ENCODE peak calls at places on chromosomes 4 and X, in five cellular contexts. U is nucleus accumbens, M is stomach, T is sciatic nerve, C is AG08395. H is an unnamed sample.
A peak's percentile ranks its signal among the peaks of the same experiment; 100 is the strongest.

GRCh38 chrX:45756562-45756961 is 555.9 kb upstream of the DIPK2B start:
- DNase-seq in T (no peak), M (no peak), U (no peak), C (no peak), H (no peak)

GRCh38 chr4:119118397-119118796 is 17.2 kb upstream of the MYOZ2 start:
- DNase-seq in M (no peak), U (no peak), C (no peak), T (no peak), H (no peak)

GRCh38 chr4:85762204-85762884 is 287.4 kb downstream of the ARHGAP24 start:
- DNase-seq in M (peak; percentile 36), U (no peak), T (no peak), C (peak; percentile 64), H (no peak)

GRCh38 chr4:153518637-153519384 is 52.7 kb downstream of the TMEM131L start:
- DNase-seq in C (no peak), M (peak; percentile 38), T (no peak), U (no peak), H (no peak)

GRCh38 chr4:77817304-77818076 is 1.7 kb downstream of the CNOT6L start:
- DNase-seq in C (no peak), U (no peak), M (no peak), T (no peak), H (no peak)

GRCh38 chr4:31199644-31200043 is 479.5 kb downstream of the PCDH7 start:
- DNase-seq in C (no peak), U (no peak), M (no peak), T (no peak), H (no peak)

GRCh38 chr4:147834480-147834879 is 102.6 kb downstream of the ARHGAP10 start:
- DNase-seq in U (no peak), M (no peak), C (no peak), T (no peak), H (no peak)

GRCh38 chrX:136179133-136179532 is 31.8 kb downstream of the FHL1 start:
- DNase-seq in M (no peak), C (no peak), T (no peak), U (no peak), H (no peak)

GRCh38 chr4:102247041-102247440 is 98.2 kb downstream of the SLC39A8 start:
- DNase-seq in M (no peak), T (no peak), U (no peak), C (no peak), H (no peak)

GRCh38 chr4:36349904-36350554 is 68.6 kb downstream of the DTHD1 start:
- DNase-seq in M (no peak), C (no peak), T (no peak), U (no peak), H (no peak)

GRCh38 chrX:49712577-49712976 is 16.8 kb upstream of the PAGE1 start:
- DNase-seq in M (no peak), C (no peak), U (no peak), T (no peak), H (no peak)

GRCh38 chrX:17758382-17758781 is 21.1 kb downstream of the SCML1 start:
- DNase-seq in C (no peak), U (no peak), M (no peak), T (no peak), H (no peak)

GRCh38 chrX:8607326-8607725 is 124.6 kb downstream of the ANOS1 start:
- DNase-seq in T (no peak), M (no peak), U (no peak), C (no peak), H (no peak)

GRCh38 chrX:9566150-9566621 is 101.3 kb downstream of the TBL1X start:
- DNase-seq in T (peak; percentile 67), M (peak; percentile 43), C (peak; percentile 70), U (no peak), H (peak; percentile 6)

GRCh38 chr4:114385195-114385985 is 213.2 kb upstream of the UGT8 start:
- DNase-seq in T (no peak), U (no peak), M (no peak), C (no peak), H (no peak)

GRCh38 chr4:56324011-56324610 is 63.2 kb downstream of the AASDH start:
- DNase-seq in U (no peak), C (no peak), T (no peak), M (no peak), H (no peak)

GRCh38 chrX:4622768-4623167 is 909.3 kb upstream of the PRKX start:
- DNase-seq in C (no peak), U (no peak), T (no peak), M (no peak), H (no peak)

GRCh38 chr4:6017030-6017429 is 1.2 kb downstream of the C4orf50 start:
- DNase-seq in U (no peak), T (no peak), C (no peak), M (no peak), H (no peak)

GRCh38 chr4:41132055-41132683 is 82.2 kb downstream of the APBB2 start:
- DNase-seq in T (no peak), U (no peak), C (no peak), M (peak; percentile 66), H (no peak)

GRCh38 chr4:69098470-69098869 is 2.2 kb downstream of the UGT2B7 start:
- DNase-seq in M (peak; percentile 29), T (no peak), U (no peak), C (no peak), H (no peak)

GRCh38 chr4:97498875-97499274 is 644.4 kb downstream of the STPG2 start:
- DNase-seq in M (no peak), T (no peak), C (no peak), U (no peak), H (no peak)

GRCh38 chr4:10207116-10207515 is 90.5 kb upstream of the WDR1 start:
- DNase-seq in C (peak; percentile 0), U (no peak), T (no peak), M (no peak), H (no peak)

GRCh38 chrX:54492340-54492739 is 3.7 kb downstream of the FGD1 start:
- DNase-seq in U (no peak), C (peak; percentile 56), M (no peak), T (no peak), H (no peak)

GRCh38 chr4:94877973-94878372 is 120.2 kb downstream of the BMPR1B start:
- DNase-seq in M (no peak), U (no peak), C (peak; percentile 35), T (no peak), H (no peak)

GRCh38 chr4:22474636-22475310 is 41.1 kb downstream of the ADGRA3 start:
- DNase-seq in M (no peak), C (no peak), T (no peak), U (no peak), H (no peak)

GRCh38 chr4:27930291-27930690 is 1069.7 kb downstream of the STIM2 start:
- DNase-seq in U (no peak), M (no peak), T (no peak), C (no peak), H (no peak)

GRCh38 chr4:152691761-152692160 is 12.0 kb upstream of the TMEM154 start:
- DNase-seq in C (no peak), T (no peak), M (no peak), U (no peak), H (no peak)

H was measured in occipital lobe.